ENCODE peak calls at places on chromosomes 3 and 15, in five cellular contexts. One of them, this sample, is unnamed.

GRCh38 chr3:5430701-5431100 is 243.2 kb downstream of the EDEM1 start:
- DNase-seq in IMR-90: no peak
- DNase-seq in choroid plexus epithelial cell: no peak
- DNase-seq in endothelial cell: no peak
- DNase-seq in tibial nerve: no peak
- DNase-seq in this sample: no peak

GRCh38 chr15:82063055-82063454 is 17.2 kb upstream of the MEX3B start:
- DNase-seq in IMR-90: no peak
- DNase-seq in choroid plexus epithelial cell: no peak
- DNase-seq in endothelial cell: no peak
- DNase-seq in tibial nerve: no peak
- DNase-seq in this sample: no peak

GRCh38 chr3:66483006-66483928 is 17.6 kb downstream of the LRIG1 start:
- DNase-seq in IMR-90: peak
- DNase-seq in choroid plexus epithelial cell: no peak
- DNase-seq in endothelial cell: no peak
- DNase-seq in tibial nerve: peak
- DNase-seq in this sample: no peak

GRCh38 chr3:71721721-71722157 is 3.5 kb downstream of the EIF4E3 start:
- DNase-seq in IMR-90: no peak
- DNase-seq in choroid plexus epithelial cell: no peak
- DNase-seq in endothelial cell: no peak
- DNase-seq in tibial nerve: no peak
- DNase-seq in this sample: no peak

GRCh38 chr15:82647835-82648256 is 683 bp upstream of the CPEB1 start:
- DNase-seq in IMR-90: no peak
- DNase-seq in choroid plexus epithelial cell: no peak
- DNase-seq in endothelial cell: no peak
- DNase-seq in tibial nerve: no peak
- DNase-seq in this sample: no peak

GRCh38 chr3:157104928-157105652 is 54.9 kb downstream of the CCNL1 start:
- DNase-seq in IMR-90: no peak
- DNase-seq in choroid plexus epithelial cell: no peak
- DNase-seq in endothelial cell: no peak
- DNase-seq in tibial nerve: no peak
- DNase-seq in this sample: no peak

GRCh38 chr15:63506537-63507035 is 2.2 kb downstream of the USP3 start:
- DNase-seq in IMR-90: no peak
- DNase-seq in choroid plexus epithelial cell: no peak
- DNase-seq in endothelial cell: no peak
- DNase-seq in tibial nerve: no peak
- DNase-seq in this sample: no peak

GRCh38 chr15:59587085-59587826 is 24.3 kb upstream of the GCNT3 start:
- DNase-seq in IMR-90: no peak
- DNase-seq in choroid plexus epithelial cell: no peak
- DNase-seq in endothelial cell: no peak
- DNase-seq in tibial nerve: no peak
- DNase-seq in this sample: no peak

GRCh38 chr15:48962662-48963523 is 826 bp downstream of the SHC4 start:
- DNase-seq in IMR-90: peak
- DNase-seq in choroid plexus epithelial cell: peak
- DNase-seq in endothelial cell: peak
- DNase-seq in tibial nerve: no peak
- DNase-seq in this sample: no peak

GRCh38 chr3:12706504-12707253 is 42.8 kb upstream of the RAF1 start:
- DNase-seq in IMR-90: peak
- DNase-seq in choroid plexus epithelial cell: peak
- DNase-seq in endothelial cell: peak
- DNase-seq in tibial nerve: peak
- DNase-seq in this sample: no peak

GRCh38 chr3:195106418-195106906 is 164.5 kb downstream of the XXYLT1 start:
- DNase-seq in IMR-90: peak
- DNase-seq in choroid plexus epithelial cell: peak
- DNase-seq in endothelial cell: peak
- DNase-seq in tibial nerve: peak
- DNase-seq in this sample: peak

GRCh38 chr3:62556121-62556520 is 182.8 kb upstream of the FEZF2 start:
- DNase-seq in IMR-90: no peak
- DNase-seq in choroid plexus epithelial cell: no peak
- DNase-seq in endothelial cell: no peak
- DNase-seq in tibial nerve: no peak
- DNase-seq in this sample: no peak

GRCh38 chr3:172038823-172039222 is 555 bp upstream of the FNDC3B start:
- DNase-seq in IMR-90: peak
- DNase-seq in choroid plexus epithelial cell: peak
- DNase-seq in endothelial cell: no peak
- DNase-seq in tibial nerve: no peak
- DNase-seq in this sample: no peak

GRCh38 chr15:69612112-69612511 is 159.5 kb downstream of the RPLP1 start:
- DNase-seq in IMR-90: no peak
- DNase-seq in choroid plexus epithelial cell: no peak
- DNase-seq in endothelial cell: no peak
- DNase-seq in tibial nerve: no peak
- DNase-seq in this sample: no peak

GRCh38 chr3:67361323-67361722 is 293.1 kb downstream of the SUCLG2 start:
- DNase-seq in IMR-90: no peak
- DNase-seq in choroid plexus epithelial cell: no peak
- DNase-seq in endothelial cell: no peak
- DNase-seq in tibial nerve: no peak
- DNase-seq in this sample: no peak

GRCh38 chr3:194134757-194135515 is 1.0 kb upstream of the HES1 start:
- DNase-seq in IMR-90: peak
- DNase-seq in choroid plexus epithelial cell: peak
- DNase-seq in endothelial cell: peak
- DNase-seq in tibial nerve: peak
- DNase-seq in this sample: peak

DNA sequence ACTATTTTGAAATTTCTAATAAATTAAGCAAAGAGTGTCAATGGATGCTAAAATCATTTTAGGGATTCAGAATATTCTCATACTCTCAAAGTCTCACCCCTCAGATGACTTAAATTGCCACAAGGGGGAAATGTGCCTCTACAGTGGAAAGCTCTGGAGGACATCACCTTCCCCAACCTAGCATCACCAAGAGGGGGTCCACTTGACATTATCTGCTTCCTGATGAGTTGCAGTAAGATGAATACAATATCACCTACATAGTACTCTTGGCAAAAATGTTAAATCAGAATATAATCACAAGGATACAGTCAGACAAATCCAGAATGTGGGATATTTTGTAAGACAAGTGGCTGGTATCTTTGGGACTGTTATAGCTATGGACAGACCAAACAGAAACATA is 290.1 kb downstream of the MFSD1 start:
- DNase-seq in IMR-90: no peak
- DNase-seq in choroid plexus epithelial cell: peak
- DNase-seq in endothelial cell: no peak
- DNase-seq in tibial nerve: no peak
- DNase-seq in this sample: no peak
- TF ChIP-seq CTCF in IMR-90: no peak
- TF ChIP-seq CTCF in choroid plexus epithelial cell: peak
- TF ChIP-seq CTCF in endothelial cell: no peak
- TF ChIP-seq CTCF in tibial nerve: no peak
- TF ChIP-seq CTCF in this sample: no peak

GRCh38 chr3:57538465-57538864 is 5.7 kb downstream of the DNAH12 start:
- DNase-seq in IMR-90: no peak
- DNase-seq in choroid plexus epithelial cell: no peak
- DNase-seq in endothelial cell: no peak
- DNase-seq in tibial nerve: no peak
- DNase-seq in this sample: no peak
- TF ChIP-seq CTCF in IMR-90: no peak
- TF ChIP-seq CTCF in choroid plexus epithelial cell: no peak
- TF ChIP-seq CTCF in endothelial cell: no peak
- TF ChIP-seq CTCF in tibial nerve: no peak
- TF ChIP-seq CTCF in this sample: no peak

GRCh38 chr3:23961913-23962312 is 16.8 kb downstream of the NR1D2 start:
- DNase-seq in IMR-90: no peak
- DNase-seq in choroid plexus epithelial cell: no peak
- DNase-seq in endothelial cell: no peak
- DNase-seq in tibial nerve: no peak
- DNase-seq in this sample: no peak

GRCh38 chr3:23960649-23961048 is 15.6 kb downstream of the NR1D2 start:
- DNase-seq in IMR-90: no peak
- DNase-seq in choroid plexus epithelial cell: no peak
- DNase-seq in endothelial cell: no peak
- DNase-seq in tibial nerve: no peak
- DNase-seq in this sample: no peak

GRCh38 chr3:23966308-23966707 is 21.2 kb downstream of the NR1D2 start:
- DNase-seq in IMR-90: peak
- DNase-seq in choroid plexus epithelial cell: peak
- DNase-seq in endothelial cell: no peak
- DNase-seq in tibial nerve: no peak
- DNase-seq in this sample: no peak

GRCh38 chr3:23961064-23961463 is 16.0 kb downstream of the NR1D2 start:
- DNase-seq in IMR-90: peak
- DNase-seq in choroid plexus epithelial cell: no peak
- DNase-seq in endothelial cell: no peak
- DNase-seq in tibial nerve: no peak
- DNase-seq in this sample: no peak

GRCh38 chr3:23964537-23964936 is 19.5 kb downstream of the NR1D2 start:
- DNase-seq in IMR-90: no peak
- DNase-seq in choroid plexus epithelial cell: no peak
- DNase-seq in endothelial cell: no peak
- DNase-seq in tibial nerve: no peak
- DNase-seq in this sample: no peak
- TF ChIP-seq CTCF in IMR-90: no peak
- TF ChIP-seq CTCF in choroid plexus epithelial cell: no peak
- TF ChIP-seq CTCF in endothelial cell: no peak
- TF ChIP-seq CTCF in tibial nerve: no peak
- TF ChIP-seq CTCF in this sample: no peak

GRCh38 chr3:128076465-128076782 is 24.2 kb downstream of the SEC61A1 start:
- DNase-seq in IMR-90: no peak
- DNase-seq in choroid plexus epithelial cell: no peak
- DNase-seq in endothelial cell: no peak
- DNase-seq in tibial nerve: no peak
- DNase-seq in this sample: no peak

GRCh38 chr3:128073807-128074206 is 21.6 kb downstream of the SEC61A1 start:
- DNase-seq in IMR-90: no peak
- DNase-seq in choroid plexus epithelial cell: no peak
- DNase-seq in endothelial cell: no peak
- DNase-seq in tibial nerve: no peak
- DNase-seq in this sample: no peak

GRCh38 chr3:128075516-128076464 is 23.6 kb downstream of the SEC61A1 start:
- DNase-seq in IMR-90: peak
- DNase-seq in choroid plexus epithelial cell: peak
- DNase-seq in endothelial cell: peak
- DNase-seq in tibial nerve: peak
- DNase-seq in this sample: peak

GRCh38 chr3:128073185-128073725 is 21.0 kb downstream of the SEC61A1 start:
- DNase-seq in IMR-90: no peak
- DNase-seq in choroid plexus epithelial cell: no peak
- DNase-seq in endothelial cell: no peak
- DNase-seq in tibial nerve: no peak
- DNase-seq in this sample: no peak

GRCh38 chr3:128074851-128075515 is 22.7 kb downstream of the SEC61A1 start:
- DNase-seq in IMR-90: no peak
- DNase-seq in choroid plexus epithelial cell: peak
- DNase-seq in endothelial cell: no peak
- DNase-seq in tibial nerve: no peak
- DNase-seq in this sample: no peak
- TF ChIP-seq CTCF in IMR-90: no peak
- TF ChIP-seq CTCF in choroid plexus epithelial cell: no peak
- TF ChIP-seq CTCF in endothelial cell: no peak
- TF ChIP-seq CTCF in tibial nerve: no peak
- TF ChIP-seq CTCF in this sample: no peak

This sample was measured in omental fat pad.